ENCODE peak calls at places on chromosome 6, in four cellular contexts. One of them, this sample, is unnamed.

GRCh38 chr6:167795874-167796667 is 30.6 kb upstream of the AFDN start:
- DNase-seq in neural progenitor cell: no peak
- DNase-seq in astrocyte: no peak
- DNase-seq in mammary epithelial cell: no peak
- DNase-seq in this sample: no peak

GRCh38 chr6:14117158-14118090 is at the start of gene CD83:
- DNase-seq in neural progenitor cell: peak
- DNase-seq in astrocyte: peak
- DNase-seq in mammary epithelial cell: peak
- DNase-seq in this sample: peak

GRCh38 chr6:18171861-18172260 is 16.6 kb downstream of the KDM1B start:
- DNase-seq in mammary epithelial cell: no peak
- DNase-seq in neural progenitor cell: no peak
- DNase-seq in astrocyte: no peak
- DNase-seq in this sample: no peak

GRCh38 chr6:36350082-36350481 is 13.4 kb upstream of the BNIP5 start:
- DNase-seq in neural progenitor cell: no peak
- DNase-seq in astrocyte: peak
- DNase-seq in mammary epithelial cell: no peak
- DNase-seq in this sample: no peak

GRCh38 chr6:88945596-88945995 is 17.8 kb downstream of the RNGTT start:
- DNase-seq in neural progenitor cell: no peak
- DNase-seq in mammary epithelial cell: no peak
- DNase-seq in astrocyte: no peak
- DNase-seq in this sample: no peak

GRCh38 chr6:136344420-136344819 is 54.8 kb upstream of the BCLAF1 start:
- DNase-seq in astrocyte: peak
- DNase-seq in mammary epithelial cell: no peak
- DNase-seq in neural progenitor cell: no peak
- DNase-seq in this sample: no peak

GRCh38 chr6:132499757-132500156 is 13.2 kb downstream of the STX7 start:
- DNase-seq in mammary epithelial cell: no peak
- DNase-seq in astrocyte: no peak
- DNase-seq in neural progenitor cell: no peak
- DNase-seq in this sample: no peak

GRCh38 chr6:116467096-116467495 is 5.9 kb downstream of the CALHM6 start:
- DNase-seq in mammary epithelial cell: no peak
- DNase-seq in astrocyte: peak
- DNase-seq in neural progenitor cell: no peak
- DNase-seq in this sample: no peak

GRCh38 chr6:44439270-44440045 is 52.0 kb downstream of the CDC5L start:
- DNase-seq in mammary epithelial cell: peak
- DNase-seq in astrocyte: peak
- DNase-seq in neural progenitor cell: no peak
- DNase-seq in this sample: no peak

GRCh38 chr6:6542357-6542756 is 46.2 kb upstream of the LY86 start:
- DNase-seq in mammary epithelial cell: no peak
- DNase-seq in astrocyte: no peak
- DNase-seq in neural progenitor cell: no peak
- DNase-seq in this sample: no peak

GRCh38 chr6:5490495-5491069 is 229.3 kb downstream of the FARS2 start:
- DNase-seq in neural progenitor cell: no peak
- DNase-seq in astrocyte: no peak
- DNase-seq in mammary epithelial cell: no peak
- DNase-seq in this sample: no peak

GRCh38 chr6:133992992-133993682 is 40.1 kb downstream of the TBPL1 start:
- DNase-seq in neural progenitor cell: no peak
- DNase-seq in astrocyte: no peak
- DNase-seq in mammary epithelial cell: no peak
- DNase-seq in this sample: no peak

GRCh38 chr6:140957334-140957733 is 1175.4 kb upstream of the GJE1 start:
- DNase-seq in astrocyte: no peak
- DNase-seq in mammary epithelial cell: no peak
- DNase-seq in neural progenitor cell: no peak
- DNase-seq in this sample: no peak

GRCh38 chr6:56091159-56091869 is 156.1 kb downstream of the COL21A1 start:
- DNase-seq in astrocyte: peak
- DNase-seq in neural progenitor cell: no peak
- DNase-seq in mammary epithelial cell: peak
- DNase-seq in this sample: no peak

GRCh38 chr6:11592289-11592906 is 54.8 kb downstream of the TMEM170B start:
- DNase-seq in mammary epithelial cell: no peak
- DNase-seq in astrocyte: no peak
- DNase-seq in neural progenitor cell: no peak
- DNase-seq in this sample: no peak

GRCh38 chr6:53915292-53915691 is 120.5 kb downstream of the LRRC1 start:
- DNase-seq in neural progenitor cell: no peak
- DNase-seq in mammary epithelial cell: no peak
- DNase-seq in astrocyte: no peak
- DNase-seq in this sample: peak

GRCh38 chr6:148758492-148758891 is 11.7 kb downstream of the UST start:
- DNase-seq in mammary epithelial cell: no peak
- DNase-seq in astrocyte: no peak
- DNase-seq in neural progenitor cell: no peak
- DNase-seq in this sample: no peak

GRCh38 chr6:63663147-63663877 is 27.7 kb downstream of the PHF3 start:
- DNase-seq in mammary epithelial cell: peak
- DNase-seq in neural progenitor cell: no peak
- DNase-seq in astrocyte: peak
- DNase-seq in this sample: no peak

GRCh38 chr6:110664933-110665332 is 150.3 kb downstream of the CDK19 start:
- DNase-seq in neural progenitor cell: no peak
- DNase-seq in astrocyte: no peak
- DNase-seq in mammary epithelial cell: no peak
- DNase-seq in this sample: no peak

GRCh38 chr6:77678048-77678447 is 25.2 kb downstream of the MEI4 start:
- DNase-seq in neural progenitor cell: no peak
- DNase-seq in mammary epithelial cell: no peak
- DNase-seq in astrocyte: no peak
- DNase-seq in this sample: no peak

GRCh38 chr6:81753709-81754678 is 1.5 kb upstream of the TENT5A start:
- DNase-seq in astrocyte: no peak
- DNase-seq in neural progenitor cell: peak
- DNase-seq in mammary epithelial cell: peak
- DNase-seq in this sample: peak

GRCh38 chr6:328184-328670 is 35.9 kb downstream of the DUSP22 start:
- DNase-seq in neural progenitor cell: no peak
- DNase-seq in mammary epithelial cell: peak
- DNase-seq in astrocyte: peak
- DNase-seq in this sample: no peak

GRCh38 chr6:53746442-53747103 is 48.2 kb upstream of the LRRC1 start:
- DNase-seq in astrocyte: no peak
- DNase-seq in mammary epithelial cell: peak
- DNase-seq in neural progenitor cell: peak
- DNase-seq in this sample: no peak

GRCh38 chr6:116011520-116011919 is 49.2 kb downstream of the FRK start:
- DNase-seq in neural progenitor cell: no peak
- DNase-seq in astrocyte: no peak
- DNase-seq in mammary epithelial cell: peak
- DNase-seq in this sample: no peak

GRCh38 chr6:104995989-104996617 is 39.2 kb downstream of the LIN28B start:
- DNase-seq in neural progenitor cell: no peak
- DNase-seq in astrocyte: peak
- DNase-seq in mammary epithelial cell: peak
- DNase-seq in this sample: peak

GRCh38 chr6:107657755-107658461 is 166.2 kb downstream of the SCML4 start:
- DNase-seq in mammary epithelial cell: no peak
- DNase-seq in astrocyte: peak
- DNase-seq in neural progenitor cell: no peak
- DNase-seq in this sample: no peak

GRCh38 chr6:119476554-119476953 is 127.0 kb upstream of the MAN1A1 start:
- DNase-seq in mammary epithelial cell: no peak
- DNase-seq in astrocyte: no peak
- DNase-seq in neural progenitor cell: no peak
- DNase-seq in this sample: no peak

GRCh38 chr6:34671801-34672656 is 24.5 kb downstream of the ILRUN start:
- DNase-seq in mammary epithelial cell: peak
- DNase-seq in astrocyte: no peak
- DNase-seq in neural progenitor cell: no peak
- DNase-seq in this sample: no peak
- H3K9ac ChIP-seq in mammary epithelial cell: peak
- H3K9ac ChIP-seq in astrocyte: no peak
- H3K9ac ChIP-seq in neural progenitor cell: no peak
- H3K9ac ChIP-seq in this sample: no peak

GRCh38 chr6:32113386-32114352 is 4.5 kb upstream of the TNXB start:
- DNase-seq in astrocyte: peak
- DNase-seq in neural progenitor cell: peak
- DNase-seq in mammary epithelial cell: no peak
- DNase-seq in this sample: peak

GRCh38 chr6:32112436-32112980 is 3.4 kb upstream of the TNXB start:
- DNase-seq in neural progenitor cell: no peak
- DNase-seq in astrocyte: no peak
- DNase-seq in mammary epithelial cell: no peak
- DNase-seq in this sample: no peak

GRCh38 chr6:32116674-32117073 is 7.5 kb upstream of the TNXB start:
- DNase-seq in mammary epithelial cell: no peak
- DNase-seq in astrocyte: no peak
- DNase-seq in neural progenitor cell: peak
- DNase-seq in this sample: peak

GRCh38 chr6:32115623-32116022 is 6.5 kb upstream of the TNXB start:
- DNase-seq in mammary epithelial cell: no peak
- DNase-seq in neural progenitor cell: no peak
- DNase-seq in astrocyte: no peak
- DNase-seq in this sample: no peak

DNA sequence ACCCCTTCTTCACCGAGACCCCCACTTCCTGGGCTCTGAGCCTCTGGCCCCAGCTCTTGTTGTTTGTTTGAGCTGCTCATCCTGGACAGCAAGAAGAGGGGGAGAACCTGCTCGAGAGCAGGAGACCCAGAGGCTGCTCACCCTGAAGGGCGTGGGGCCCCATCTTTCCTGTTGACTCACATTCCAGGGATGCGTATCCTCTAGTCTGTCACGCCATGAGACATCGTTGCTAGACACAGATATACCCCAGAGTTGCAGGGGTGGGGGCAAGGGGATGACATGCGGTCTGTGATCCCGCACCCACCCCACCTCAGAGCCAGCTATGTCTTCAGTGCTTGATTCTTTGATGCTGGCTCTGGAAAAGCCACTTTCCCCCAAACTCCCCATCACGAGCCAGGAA is 5.7 kb upstream of the TNXB start:
- DNase-seq in astrocyte: no peak
- DNase-seq in neural progenitor cell: no peak
- DNase-seq in mammary epithelial cell: no peak
- DNase-seq in this sample: no peak
- H3K4me3 ChIP-seq in astrocyte: no peak
- H3K4me3 ChIP-seq in neural progenitor cell: no peak
- H3K4me3 ChIP-seq in mammary epithelial cell: no peak
- H3K4me3 ChIP-seq in this sample: no peak

GRCh38 chr6:28215425-28215824 is 9.7 kb upstream of the ZSCAN9 start:
- DNase-seq in astrocyte: no peak
- DNase-seq in mammary epithelial cell: no peak
- DNase-seq in neural progenitor cell: no peak
- DNase-seq in this sample: no peak

GRCh38 chr6:28211840-28212509 is 13.1 kb upstream of the ZSCAN9 start:
- DNase-seq in mammary epithelial cell: no peak
- DNase-seq in neural progenitor cell: peak
- DNase-seq in astrocyte: no peak
- DNase-seq in this sample: peak

GRCh38 chr6:28209753-28210535 is 15.1 kb upstream of the ZSCAN9 start:
- DNase-seq in astrocyte: no peak
- DNase-seq in mammary epithelial cell: no peak
- DNase-seq in neural progenitor cell: no peak
- DNase-seq in this sample: no peak

GRCh38 chr6:28212510-28213212 is 12.4 kb upstream of the ZSCAN9 start:
- DNase-seq in neural progenitor cell: peak
- DNase-seq in astrocyte: peak
- DNase-seq in mammary epithelial cell: peak
- DNase-seq in this sample: peak

GRCh38 chr6:28213213-28213523 is 11.9 kb upstream of the ZSCAN9 start:
- DNase-seq in mammary epithelial cell: no peak
- DNase-seq in astrocyte: no peak
- DNase-seq in neural progenitor cell: no peak
- DNase-seq in this sample: no peak
- H3K9ac ChIP-seq in mammary epithelial cell: no peak
- H3K9ac ChIP-seq in astrocyte: no peak
- H3K9ac ChIP-seq in neural progenitor cell: no peak
- H3K9ac ChIP-seq in this sample: no peak

GRCh38 chr6:26230336-26230735 is 134.7 kb upstream of the BTN3A2 start:
- DNase-seq in astrocyte: no peak
- DNase-seq in mammary epithelial cell: no peak
- DNase-seq in neural progenitor cell: no peak
- DNase-seq in this sample: no peak
- H3K4me3 ChIP-seq in astrocyte: no peak
- H3K4me3 ChIP-seq in mammary epithelial cell: no peak
- H3K4me3 ChIP-seq in neural progenitor cell: no peak
- H3K4me3 ChIP-seq in this sample: no peak

GRCh38 chr6:7728855-7729590 is 3.1 kb downstream of the BMP6 start:
- DNase-seq in astrocyte: no peak
- DNase-seq in neural progenitor cell: peak
- DNase-seq in mammary epithelial cell: no peak
- DNase-seq in this sample: peak

GRCh38 chr6:7727150-7727950 is 1.5 kb downstream of the BMP6 start:
- DNase-seq in astrocyte: no peak
- DNase-seq in neural progenitor cell: peak
- DNase-seq in mammary epithelial cell: peak
- DNase-seq in this sample: peak

GRCh38 chr6:7726416-7727149 is 684 bp downstream of the BMP6 start:
- DNase-seq in mammary epithelial cell: peak
- DNase-seq in astrocyte: no peak
- DNase-seq in neural progenitor cell: peak
- DNase-seq in this sample: peak

GRCh38 chr6:7730003-7730402 is 4.1 kb downstream of the BMP6 start:
- DNase-seq in neural progenitor cell: no peak
- DNase-seq in mammary epithelial cell: no peak
- DNase-seq in astrocyte: no peak
- DNase-seq in this sample: no peak

DNA sequence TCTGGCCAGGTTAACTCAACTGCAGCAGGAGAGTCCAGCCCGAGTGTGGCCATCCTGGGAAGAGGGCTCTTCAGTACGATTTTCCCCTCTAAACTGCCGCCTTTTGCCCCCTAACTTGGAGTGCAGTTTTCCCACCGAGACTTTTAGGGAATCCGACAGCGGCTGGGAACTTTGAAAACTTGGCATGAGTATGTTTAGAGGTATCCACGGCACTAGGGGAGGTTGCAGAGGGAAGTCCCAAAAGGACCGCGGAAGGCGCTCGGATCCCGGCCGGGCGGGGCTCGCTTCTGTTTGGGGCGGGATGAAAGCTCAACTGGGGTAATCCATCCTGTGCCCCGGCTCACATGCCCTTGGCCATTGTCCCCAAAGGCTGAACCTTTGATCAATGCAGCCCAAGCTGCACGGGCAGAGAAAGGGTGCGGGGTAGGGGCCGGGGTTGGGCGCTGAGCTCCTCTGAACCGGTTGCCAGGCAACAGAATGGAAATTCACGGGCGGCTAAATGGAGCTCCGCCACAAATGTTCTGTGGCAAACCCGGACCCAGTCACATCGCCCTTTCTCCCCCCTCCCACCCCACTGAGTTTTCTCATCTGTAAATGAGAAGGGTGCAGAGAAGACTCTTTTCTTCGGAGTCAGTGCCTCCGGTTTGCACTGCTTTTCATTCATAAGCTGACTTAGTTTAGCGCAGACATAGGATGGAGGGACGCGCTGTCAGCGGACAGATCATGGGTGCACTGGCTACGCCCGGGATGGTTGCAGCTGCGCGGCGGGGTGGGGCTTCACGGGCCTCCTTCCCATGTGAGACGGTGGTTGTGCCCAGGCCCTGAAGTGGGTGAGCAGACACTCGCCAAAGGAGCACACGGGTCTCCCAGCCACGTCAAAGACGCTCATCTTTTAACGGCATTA is 2.3 kb downstream of the BMP6 start:
- DNase-seq in neural progenitor cell: peak
- DNase-seq in mammary epithelial cell: peak
- DNase-seq in astrocyte: no peak
- DNase-seq in this sample: peak
- H3K9ac ChIP-seq in neural progenitor cell: no peak
- H3K9ac ChIP-seq in mammary epithelial cell: no peak
- H3K9ac ChIP-seq in astrocyte: peak
- H3K9ac ChIP-seq in this sample: no peak

This sample was measured in mesendoderm.